ENCODE peak calls at places on chromosome 21, in five cellular contexts. One of them, this sample, is unnamed.

GRCh38 chr21:45169001-45169400 is 94.6 kb downstream of the ADARB1 start:
- DNase-seq in H1: no peak
- DNase-seq in IMR-90: no peak
- DNase-seq in neuronal stem cell: no peak
- DNase-seq in mesenchymal stem cell: no peak
- DNase-seq in this sample: no peak

GRCh38 chr21:35309316-35309715 is 260.2 kb upstream of the RUNX1 start:
- DNase-seq in H1: no peak
- DNase-seq in IMR-90: no peak
- DNase-seq in neuronal stem cell: no peak
- DNase-seq in mesenchymal stem cell: no peak
- DNase-seq in this sample: no peak

GRCh38 chr21:28687571-28687970 is 305.1 kb downstream of the LTN1 start:
- DNase-seq in H1: no peak
- DNase-seq in IMR-90: no peak
- DNase-seq in neuronal stem cell: no peak
- DNase-seq in mesenchymal stem cell: no peak
- DNase-seq in this sample: no peak

GRCh38 chr21:45119812-45120211 is 45.4 kb downstream of the ADARB1 start:
- DNase-seq in H1: no peak
- DNase-seq in IMR-90: no peak
- DNase-seq in neuronal stem cell: no peak
- DNase-seq in mesenchymal stem cell: no peak
- DNase-seq in this sample: no peak

GRCh38 chr21:31862078-31862477 is 10.7 kb upstream of the HUNK start:
- DNase-seq in H1: no peak
- DNase-seq in IMR-90: no peak
- DNase-seq in neuronal stem cell: no peak
- DNase-seq in mesenchymal stem cell: no peak
- DNase-seq in this sample: no peak

GRCh38 chr21:33029512-33029921 is 3.8 kb downstream of the OLIG2 start:
- DNase-seq in H1: peak
- DNase-seq in IMR-90: no peak
- DNase-seq in neuronal stem cell: no peak
- DNase-seq in mesenchymal stem cell: no peak
- DNase-seq in this sample: peak

GRCh38 chr21:36029309-36029708 is 31.0 kb downstream of the SETD4 start:
- DNase-seq in H1: no peak
- DNase-seq in IMR-90: no peak
- DNase-seq in neuronal stem cell: no peak
- DNase-seq in mesenchymal stem cell: no peak
- DNase-seq in this sample: no peak

GRCh38 chr21:46116846-46117585 is 19.1 kb downstream of the COL6A2 start:
- DNase-seq in H1: peak
- DNase-seq in IMR-90: no peak
- DNase-seq in neuronal stem cell: no peak
- DNase-seq in mesenchymal stem cell: peak
- DNase-seq in this sample: peak

GRCh38 chr21:31733521-31734149 is 1.7 kb upstream of the SCAF4 start:
- DNase-seq in H1: no peak
- DNase-seq in IMR-90: peak
- DNase-seq in neuronal stem cell: no peak
- DNase-seq in mesenchymal stem cell: no peak
- DNase-seq in this sample: no peak

GRCh38 chr21:29084372-29084771 is 10.9 kb upstream of the CCT8 start:
- DNase-seq in H1: no peak
- DNase-seq in IMR-90: no peak
- DNase-seq in neuronal stem cell: no peak
- DNase-seq in mesenchymal stem cell: no peak
- DNase-seq in this sample: no peak

GRCh38 chr21:14981246-14981645 is 83.6 kb downstream of the NRIP1 start:
- DNase-seq in H1: no peak
- DNase-seq in IMR-90: no peak
- DNase-seq in neuronal stem cell: no peak
- DNase-seq in mesenchymal stem cell: no peak
- DNase-seq in this sample: no peak

GRCh38 chr21:46298083-46298412 is 11.9 kb downstream of the YBEY start:
- DNase-seq in H1: no peak
- DNase-seq in IMR-90: no peak
- DNase-seq in neuronal stem cell: no peak
- DNase-seq in mesenchymal stem cell: no peak
- DNase-seq in this sample: no peak

GRCh38 chr21:23247334-23247733 is 2249.1 kb downstream of the NCAM2 start:
- DNase-seq in H1: no peak
- DNase-seq in IMR-90: no peak
- DNase-seq in neuronal stem cell: no peak
- DNase-seq in mesenchymal stem cell: no peak
- DNase-seq in this sample: no peak

GRCh38 chr21:18677632-18678031 is 274.0 kb upstream of the TMPRSS15 start:
- DNase-seq in H1: no peak
- DNase-seq in IMR-90: no peak
- DNase-seq in neuronal stem cell: no peak
- DNase-seq in mesenchymal stem cell: no peak
- DNase-seq in this sample: no peak

GRCh38 chr21:40717008-40717407 is 129.9 kb downstream of the DSCAM start:
- DNase-seq in H1: no peak
- DNase-seq in IMR-90: no peak
- DNase-seq in neuronal stem cell: no peak
- DNase-seq in mesenchymal stem cell: no peak
- DNase-seq in this sample: no peak

GRCh38 chr21:31846690-31847089 is 26.1 kb upstream of the HUNK start:
- DNase-seq in H1: no peak
- DNase-seq in IMR-90: no peak
- DNase-seq in neuronal stem cell: no peak
- DNase-seq in mesenchymal stem cell: no peak
- DNase-seq in this sample: no peak

GRCh38 chr21:36310016-36310415 is 10.0 kb upstream of the MORC3 start:
- DNase-seq in H1: no peak
- DNase-seq in IMR-90: no peak
- DNase-seq in neuronal stem cell: no peak
- DNase-seq in mesenchymal stem cell: no peak
- DNase-seq in this sample: no peak

GRCh38 chr21:39661121-39661520 is 48.4 kb downstream of the B3GALT5 start:
- DNase-seq in H1: no peak
- DNase-seq in IMR-90: no peak
- DNase-seq in neuronal stem cell: no peak
- DNase-seq in mesenchymal stem cell: no peak
- DNase-seq in this sample: no peak
- H3K14ac ChIP-seq in H1: no peak
- H3K14ac ChIP-seq in IMR-90: peak
- H3K14ac ChIP-seq in neuronal stem cell: no peak
- H3K14ac ChIP-seq in mesenchymal stem cell: no peak
- H3K14ac ChIP-seq in this sample: no peak

DNA sequence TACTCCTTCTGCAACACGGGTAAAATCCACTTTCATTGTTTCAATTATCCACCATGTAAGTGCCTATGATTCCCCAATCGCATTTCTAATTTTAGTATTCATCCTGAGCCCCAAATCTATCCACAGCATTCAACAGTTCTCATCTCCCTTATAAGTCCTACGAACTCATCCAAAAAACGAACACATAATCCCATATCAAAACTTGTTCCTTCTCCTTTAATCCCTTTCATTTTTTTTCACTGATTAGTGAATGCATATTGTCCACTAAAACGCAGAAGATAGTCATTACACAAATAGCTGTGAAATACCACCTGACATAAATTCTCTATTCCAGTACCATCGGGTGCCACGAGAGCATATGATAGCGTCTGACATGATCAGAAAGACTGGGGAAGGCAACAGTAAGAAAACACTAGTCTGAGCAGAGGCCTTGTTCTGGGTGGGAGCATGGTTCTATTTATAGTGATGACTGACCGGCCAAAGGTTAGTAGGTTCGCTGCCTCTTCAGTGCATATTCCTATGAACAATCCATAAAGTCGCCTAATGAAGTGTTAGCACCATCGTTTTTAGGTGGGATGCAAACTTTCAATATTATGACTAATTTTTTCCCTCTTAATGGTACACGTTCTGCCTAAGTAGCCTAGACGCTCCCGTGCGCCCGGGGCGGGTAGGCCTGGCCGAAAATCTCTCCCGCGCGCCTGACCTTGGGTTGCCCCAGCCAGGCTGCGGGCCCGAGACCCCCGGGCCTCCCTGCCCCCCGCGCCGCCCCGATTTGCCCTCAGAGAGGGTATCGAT is 648 bp downstream of the ATP5PF start:
- DNase-seq in H1: no peak
- DNase-seq in IMR-90: peak
- DNase-seq in neuronal stem cell: no peak
- DNase-seq in mesenchymal stem cell: peak
- DNase-seq in this sample: no peak
- H3K14ac ChIP-seq in H1: no peak
- H3K14ac ChIP-seq in IMR-90: peak
- H3K14ac ChIP-seq in neuronal stem cell: peak
- H3K14ac ChIP-seq in mesenchymal stem cell: no peak
- H3K14ac ChIP-seq in this sample: no peak

DNA sequence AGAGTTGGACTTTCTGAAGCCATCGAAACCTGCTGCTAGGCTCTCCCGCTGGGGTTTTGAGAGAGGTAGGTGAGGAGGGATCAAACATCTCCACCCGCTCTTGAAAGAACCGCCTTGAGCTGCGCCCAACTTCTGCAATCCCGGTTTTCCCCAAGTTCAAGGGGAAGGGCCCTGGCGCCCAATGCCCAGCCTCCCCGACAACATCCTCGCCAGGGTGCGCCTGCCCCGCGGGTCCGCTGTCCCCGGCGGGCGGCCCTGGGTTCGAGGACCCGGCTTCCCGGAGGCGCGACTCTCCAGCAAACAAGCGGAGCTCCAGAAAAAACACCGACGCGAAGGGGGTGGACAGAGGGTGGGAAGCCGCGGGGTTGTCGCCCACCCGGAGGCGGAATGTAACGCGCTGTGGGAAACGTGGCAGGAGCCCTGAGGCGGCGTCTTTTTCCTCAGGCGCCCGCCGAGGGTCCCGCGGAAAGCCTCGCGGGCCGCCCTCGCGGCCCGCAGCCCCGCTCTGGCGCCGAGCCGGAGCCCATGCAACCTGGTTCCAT is 607 bp downstream of the BTG3 start:
- DNase-seq in H1: peak
- DNase-seq in IMR-90: peak
- DNase-seq in neuronal stem cell: peak
- DNase-seq in mesenchymal stem cell: peak
- DNase-seq in this sample: peak
- H3K14ac ChIP-seq in H1: no peak
- H3K14ac ChIP-seq in IMR-90: peak
- H3K14ac ChIP-seq in neuronal stem cell: no peak
- H3K14ac ChIP-seq in mesenchymal stem cell: peak
- H3K14ac ChIP-seq in this sample: peak

GRCh38 chr21:44079446-44079845 is 27.8 kb upstream of the PWP2 start:
- DNase-seq in H1: no peak
- DNase-seq in IMR-90: no peak
- DNase-seq in neuronal stem cell: no peak
- DNase-seq in mesenchymal stem cell: no peak
- DNase-seq in this sample: no peak

GRCh38 chr21:44078411-44078981 is 28.7 kb upstream of the PWP2 start:
- DNase-seq in H1: no peak
- DNase-seq in IMR-90: no peak
- DNase-seq in neuronal stem cell: no peak
- DNase-seq in mesenchymal stem cell: no peak
- DNase-seq in this sample: peak

GRCh38 chr21:44079846-44080245 is 27.4 kb upstream of the PWP2 start:
- DNase-seq in H1: no peak
- DNase-seq in IMR-90: no peak
- DNase-seq in neuronal stem cell: no peak
- DNase-seq in mesenchymal stem cell: no peak
- DNase-seq in this sample: no peak

GRCh38 chr21:44074315-44074958 is 32.8 kb upstream of the PWP2 start:
- DNase-seq in H1: no peak
- DNase-seq in IMR-90: no peak
- DNase-seq in neuronal stem cell: no peak
- DNase-seq in mesenchymal stem cell: no peak
- DNase-seq in this sample: no peak

GRCh38 chr21:44076316-44076715 is 30.9 kb upstream of the PWP2 start:
- DNase-seq in H1: no peak
- DNase-seq in IMR-90: no peak
- DNase-seq in neuronal stem cell: no peak
- DNase-seq in mesenchymal stem cell: no peak
- DNase-seq in this sample: no peak
- H3K14ac ChIP-seq in H1: no peak
- H3K14ac ChIP-seq in IMR-90: no peak
- H3K14ac ChIP-seq in neuronal stem cell: no peak
- H3K14ac ChIP-seq in mesenchymal stem cell: no peak
- H3K14ac ChIP-seq in this sample: no peak

DNA sequence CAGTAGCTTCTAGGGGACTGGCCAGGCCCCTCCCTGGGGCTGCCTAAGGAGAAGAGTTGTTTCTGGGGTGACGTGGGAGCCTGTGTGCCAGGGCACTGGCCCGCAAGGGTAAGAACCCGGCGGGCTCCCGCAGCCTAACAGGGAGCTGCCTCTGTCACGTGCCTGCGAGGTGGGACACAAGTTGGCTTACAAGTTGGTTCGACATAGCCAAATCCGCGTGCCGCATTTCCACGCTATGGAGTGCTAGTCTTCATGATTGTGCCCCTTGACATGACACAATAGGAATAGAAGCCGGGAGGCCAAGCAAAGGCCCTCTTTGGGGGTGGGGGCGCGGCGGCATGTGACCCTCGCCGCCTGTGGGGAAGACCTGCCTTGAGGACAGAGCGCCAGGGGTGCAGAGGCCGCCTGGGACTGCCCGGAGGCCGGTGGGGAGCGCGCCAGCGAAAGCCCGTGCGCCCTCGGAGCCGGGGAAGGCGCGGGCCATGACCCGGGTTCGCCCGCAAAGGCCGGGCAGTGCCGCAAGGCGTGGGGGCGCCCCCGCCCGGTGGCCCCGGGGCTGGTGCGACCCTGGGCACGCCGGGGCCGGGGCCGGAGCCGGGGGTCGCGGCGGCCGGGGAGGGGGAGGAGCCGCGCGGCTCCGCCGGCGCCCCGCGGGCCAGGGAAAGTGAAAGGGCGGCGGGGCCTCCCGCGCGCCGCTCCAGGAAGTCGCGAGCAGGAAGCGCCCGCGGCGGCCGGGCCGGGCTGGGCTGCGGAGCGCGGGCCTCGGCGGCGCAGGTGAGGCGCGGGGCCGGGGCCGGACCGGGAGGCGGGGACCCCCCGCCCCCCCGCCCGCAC is at the start of gene SLC37A1:
- DNase-seq in H1: peak
- DNase-seq in IMR-90: no peak
- DNase-seq in neuronal stem cell: no peak
- DNase-seq in mesenchymal stem cell: no peak
- DNase-seq in this sample: peak
- H3K14ac ChIP-seq in H1: no peak
- H3K14ac ChIP-seq in IMR-90: no peak
- H3K14ac ChIP-seq in neuronal stem cell: no peak
- H3K14ac ChIP-seq in mesenchymal stem cell: no peak
- H3K14ac ChIP-seq in this sample: peak

DNA sequence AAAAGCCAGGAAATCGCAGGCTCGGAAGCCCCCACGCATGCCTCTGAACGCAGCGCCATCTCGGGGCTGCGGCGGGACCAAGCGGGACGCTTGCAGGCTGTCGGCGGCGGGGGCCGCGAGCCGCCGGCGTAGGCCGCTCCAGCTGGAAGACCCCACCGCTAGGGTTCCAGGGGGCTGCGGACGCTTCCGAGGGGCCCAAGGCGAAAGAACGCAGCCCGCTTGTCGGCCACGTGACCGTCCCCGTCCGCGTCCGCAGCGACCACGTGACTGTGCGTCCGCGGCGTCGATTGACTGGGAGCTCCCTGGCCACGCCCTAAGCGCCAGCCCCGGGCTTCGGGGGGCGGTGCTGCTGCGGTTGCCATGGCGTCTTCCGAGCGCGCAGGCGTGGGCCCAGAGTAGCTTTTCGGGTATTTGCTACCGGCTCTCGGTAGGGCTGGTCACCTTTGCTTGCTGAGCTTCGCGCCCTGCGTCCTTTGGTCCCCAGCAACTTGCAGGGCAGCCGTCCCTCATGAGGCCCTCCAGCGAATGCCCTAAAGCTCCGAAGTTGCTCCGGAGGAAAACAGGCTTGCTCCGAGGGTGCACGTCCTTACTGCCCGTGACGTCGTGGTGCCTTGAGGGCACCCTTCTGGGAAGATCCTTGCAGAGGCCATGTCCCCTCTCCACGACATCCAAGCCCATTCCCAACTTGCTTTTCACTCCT is 197.2 kb downstream of the DYRK1A start:
- DNase-seq in H1: peak
- DNase-seq in IMR-90: peak
- DNase-seq in neuronal stem cell: peak
- DNase-seq in mesenchymal stem cell: peak
- DNase-seq in this sample: peak
- H3K14ac ChIP-seq in H1: no peak
- H3K14ac ChIP-seq in IMR-90: peak
- H3K14ac ChIP-seq in neuronal stem cell: peak
- H3K14ac ChIP-seq in mesenchymal stem cell: no peak
- H3K14ac ChIP-seq in this sample: peak

This sample was measured in H9.